ENCODE peak calls at places on chromosome 13, in eight cellular contexts. G is activated T-cell treated with anti-CD3 and anti-CD28 coated beads for 24 hours; N is fibroblast of lung; U is endothelial cell; T is stimulated activated CD8-positive, alpha-beta memory T cell treated with anti-CD3 and anti-CD28 coated beads, Interleukin-7, amount 100 ng/mL, for 1 hour; B is NCI-H524; X is COR-L47; J is NCI-H1417. S is an unnamed sample.

GRCh38 chr13:36696410-36696809 is 22.6 kb downstream of the SERTM1 start:
- DNase-seq in G (no peak), N (no peak), U (no peak), T (no peak), B (no peak), X (no peak), J (no peak), S (no peak)

GRCh38 chr13:73467103-73467502 is 408.3 kb downstream of the KLF5 start:
- DNase-seq in G (no peak), N (no peak), U (no peak), T (no peak), B (no peak), X (peak; percentile 55), J (no peak), S (no peak)

GRCh38 chr13:22369090-22369489 is 698.2 kb downstream of the FGF9 start:
- DNase-seq in G (no peak), N (no peak), U (no peak), T (no peak), B (no peak), X (no peak), J (no peak), S (no peak)

GRCh38 chr13:29514720-29515310 is 80.7 kb downstream of the SLC7A1 start:
- DNase-seq in G (no peak), N (no peak), U (no peak), T (no peak), B (no peak), X (no peak), J (no peak), S (no peak)

GRCh38 chr13:108020027-108020426 is 195.3 kb downstream of the LIG4 start:
- DNase-seq in G (no peak), N (no peak), U (no peak), T (no peak), B (no peak), X (no peak), J (peak; percentile 24), S (no peak)

GRCh38 chr13:33728271-33729037 is 89.5 kb upstream of the RFC3 start:
- DNase-seq in G (no peak), N (peak; percentile 8), U (no peak), T (no peak), B (no peak), X (peak; percentile 73), J (peak; percentile 5), S (no peak)

GRCh38 chr13:36456577-36456976 is 24.3 kb downstream of the CCNA1 start:
- DNase-seq in G (no peak), N (no peak), U (no peak), T (no peak), B (no peak), X (no peak), J (no peak), S (peak; percentile 40)

GRCh38 chr13:21043898-21044297 is 17.5 kb downstream of the LATS2 start:
- DNase-seq in G (no peak), N (peak; percentile 92), U (no peak), T (no peak), B (no peak), X (no peak), J (no peak), S (no peak)

GRCh38 chr13:41511827-41512226 is 54.5 kb downstream of the RGCC start:
- DNase-seq in G (no peak), N (no peak), U (no peak), T (no peak), B (no peak), X (no peak), J (no peak), S (no peak)

GRCh38 chr13:24716011-24716410 is 35.8 kb downstream of the ATP12A start:
- DNase-seq in G (no peak), N (no peak), U (no peak), T (no peak), B (no peak), X (no peak), J (no peak), S (no peak)

GRCh38 chr13:110062077-110062776 is 244.7 kb downstream of the COL4A1 start:
- DNase-seq in G (no peak), N (no peak), U (no peak), T (no peak), B (no peak), X (no peak), J (no peak), S (no peak)

GRCh38 chr13:98507060-98507797 is 69.7 kb downstream of the STK24 start:
- DNase-seq in G (no peak), N (peak; percentile 45), U (peak; percentile 57), T (no peak), B (no peak), X (peak; percentile 79), J (peak; percentile 91), S (peak; percentile 79)

GRCh38 chr13:112879283-112879833 is 89.7 kb upstream of the MCF2L start:
- DNase-seq in G (no peak), N (peak; percentile 27), U (no peak), T (no peak), B (no peak), X (no peak), J (no peak), S (no peak)

GRCh38 chr13:30791354-30791921 is 56.1 kb downstream of the ALOX5AP start:
- DNase-seq in G (no peak), N (peak; percentile 39), U (no peak), T (no peak), B (peak; percentile 10), X (no peak), J (no peak), S (no peak)

GRCh38 chr13:110524484-110525254 is 36.9 kb downstream of the RAB20 start:
- DNase-seq in G (no peak), N (no peak), U (no peak), T (no peak), B (peak; percentile 27), X (peak; percentile 77), J (peak; percentile 97), S (no peak)

GRCh38 chr13:21463424-21463823 is 4.3 kb upstream of the ZDHHC20 start:
- DNase-seq in G (no peak), N (no peak), U (no peak), T (no peak), B (no peak), X (no peak), J (no peak), S (peak; percentile 29)

GRCh38 chr13:113650275-113650674 is 7.7 kb downstream of the ATP4B start:
- DNase-seq in G (no peak), N (no peak), U (no peak), T (no peak), B (no peak), X (no peak), J (peak; percentile 73), S (no peak)

GRCh38 chr13:26880741-26881140 is 120.2 kb upstream of the GPR12 start:
- DNase-seq in G (no peak), N (no peak), U (no peak), T (no peak), B (no peak), X (no peak), J (no peak), S (no peak)

GRCh38 chr13:22107549-22107948 is 436.7 kb downstream of the FGF9 start:
- DNase-seq in G (no peak), N (no peak), U (no peak), T (no peak), B (no peak), X (no peak), J (no peak), S (no peak)

GRCh38 chr13:63741029-63741813 is 2325.6 kb upstream of the PCDH20 start:
- DNase-seq in G (no peak), N (no peak), U (no peak), T (no peak), B (no peak), X (no peak), J (no peak), S (no peak)

S was measured in neural progenitor cell.